ENCODE peak calls at places on chromosome 11, in six cellular contexts. A is astrocyte, W is right atrium auricular region, J is HCT116, Q is heart right ventricle, G is DND-41. I is an unnamed sample.

GRCh38 chr11:134124660-134125451 is 56.0 kb downstream of the JAM3 start:
- DNase-seq in J (no peak), Q (peak), W (peak), G (no peak), A (peak), I (no peak)

GRCh38 chr11:113690619-113691569 is 15.2 kb downstream of the TMPRSS5 start:
- DNase-seq in Q (no peak), J (peak), W (no peak), A (peak), G (peak), I (no peak)

GRCh38 chr11:119369035-119369925 is 12.2 kb downstream of the USP2 start:
- DNase-seq in G (no peak), A (no peak), J (no peak), Q (no peak), W (no peak), I (no peak)

GRCh38 chr11:83815736-83816135 is 529.6 kb upstream of the CCDC90B start:
- DNase-seq in Q (no peak), W (no peak), A (peak), J (no peak), G (no peak), I (no peak)

GRCh38 chr11:14687943-14688627 is 44.5 kb downstream of the PDE3B start:
- DNase-seq in A (no peak), J (no peak), W (no peak), G (no peak), Q (no peak), I (no peak)

GRCh38 chr11:70297341-70297740 is 26.9 kb downstream of the PPFIA1 start:
- DNase-seq in J (no peak), Q (no peak), W (no peak), G (no peak), A (peak), I (no peak)

GRCh38 chr11:36218283-36218921 is 70.8 kb downstream of the COMMD9 start:
- DNase-seq in G (no peak), Q (no peak), J (no peak), A (no peak), W (no peak), I (no peak)

GRCh38 chr11:456533-456932 is 6.5 kb downstream of the PTDSS2 start:
- DNase-seq in G (no peak), Q (no peak), J (no peak), A (no peak), W (no peak), I (no peak)

GRCh38 chr11:117020873-117021564 is 77.2 kb downstream of the SIK3 start:
- DNase-seq in A (no peak), W (no peak), J (no peak), Q (no peak), G (no peak), I (no peak)

GRCh38 chr11:73393479-73394415 is 17.5 kb downstream of the RELT start:
- DNase-seq in Q (peak), W (peak), A (peak), J (peak), G (peak), I (no peak)

GRCh38 chr11:58640386-58641023 is 18.0 kb downstream of the CNTF start:
- DNase-seq in G (peak), A (no peak), J (no peak), Q (no peak), W (no peak), I (no peak)

GRCh38 chr11:1546536-1547466 is 25.3 kb downstream of the DUSP8 start:
- DNase-seq in A (no peak), G (no peak), W (no peak), J (no peak), Q (peak), I (no peak)

GRCh38 chr11:64456509-64457320 is 97.8 kb downstream of the RPS6KA4 start:
- DNase-seq in Q (no peak), G (no peak), J (no peak), A (no peak), W (no peak), I (peak)

GRCh38 chr11:68889948-68890446 is 13.6 kb downstream of the MRPL21 start:
- DNase-seq in A (peak), Q (peak), W (peak), J (no peak), G (peak), I (peak)

GRCh38 chr11:64000026-64000739 is 13.9 kb downstream of the OTUB1 start:
- DNase-seq in W (peak), J (no peak), G (no peak), Q (peak), A (no peak), I (no peak)

GRCh38 chr11:11243790-11244469 is 109.1 kb downstream of the CSNK2A3 start:
- DNase-seq in G (peak), J (no peak), W (peak), Q (peak), A (no peak), I (no peak)

GRCh38 chr11:104653011-104653806 is 245.1 kb downstream of the CASP12 start:
- DNase-seq in G (peak), W (no peak), Q (no peak), A (peak), J (no peak), I (no peak)

GRCh38 chr11:106391771-106392412 is 314.4 kb downstream of the AASDHPPT start:
- DNase-seq in W (no peak), J (no peak), A (peak), G (no peak), Q (no peak), I (no peak)

GRCh38 chr11:77633856-77634425 is 3.7 kb downstream of the CLNS1A start:
- DNase-seq in G (no peak), W (no peak), J (no peak), A (no peak), Q (no peak), I (no peak)

GRCh38 chr11:10488581-10489443 is 33.7 kb downstream of the AMPD3 start:
- DNase-seq in G (no peak), A (no peak), Q (no peak), J (no peak), W (peak), I (peak)

GRCh38 chr11:13335319-13335718 is 57.7 kb downstream of the BMAL1 start:
- DNase-seq in A (peak), Q (peak), J (no peak), W (peak), G (peak), I (no peak)

GRCh38 chr11:37830532-37830931 is 1232.5 kb upstream of the RAG2 start:
- DNase-seq in Q (no peak), G (no peak), J (no peak), W (no peak), A (no peak), I (no peak)

GRCh38 chr11:122663764-122664163 is 8.2 kb downstream of the UBASH3B start:
- DNase-seq in A (no peak), W (no peak), Q (no peak), G (peak), J (no peak), I (no peak)

GRCh38 chr11:29842061-29842460 is 174.8 kb downstream of the KCNA4 start:
- DNase-seq in G (no peak), Q (no peak), J (no peak), W (no peak), A (no peak), I (no peak)

GRCh38 chr11:29844701-29845379 is 172.0 kb downstream of the KCNA4 start:
- DNase-seq in A (no peak), W (no peak), J (no peak), G (no peak), Q (no peak), I (no peak)
- TF ChIP-seq CTCF in A (no peak), W (no peak), J (no peak), G (no peak), Q (peak), I (no peak)

GRCh38 chr11:46308632-46309419 is 31.4 kb downstream of the CREB3L1 start:
- DNase-seq in W (peak), G (peak), A (no peak), J (peak), Q (peak), I (no peak)
- H3K27ac ChIP-seq in W (no peak), G (peak), A (no peak), J (no peak), Q (no peak), I (no peak)

GRCh38 chr11:45102810-45103621 is 43.4 kb upstream of the PRDM11 start:
- DNase-seq in Q (peak), G (peak), W (peak), J (peak), A (peak), I (peak)

GRCh38 chr11:45097721-45098493 is 48.5 kb upstream of the PRDM11 start:
- DNase-seq in A (peak), W (peak), J (no peak), Q (peak), G (peak), I (no peak)

GRCh38 chr11:45102361-45102809 is 44.1 kb upstream of the PRDM11 start:
- DNase-seq in G (no peak), J (no peak), Q (no peak), W (no peak), A (no peak), I (no peak)

GRCh38 chr11:45098929-45099328 is 47.5 kb upstream of the PRDM11 start:
- DNase-seq in Q (no peak), W (peak), A (no peak), G (no peak), J (no peak), I (no peak)

GRCh38 chr11:45100338-45100737 is 46.1 kb upstream of the PRDM11 start:
- DNase-seq in J (no peak), G (peak), Q (no peak), A (peak), W (no peak), I (no peak)
- H3K4me3 ChIP-seq in J (no peak), G (no peak), Q (no peak), A (no peak), W (no peak), I (no peak)

GRCh38 chr11:17405232-17406005 is 17.0 kb upstream of the KCNJ11 start:
- DNase-seq in Q (peak), J (peak), W (peak), A (no peak), G (no peak), I (peak)
- TF ChIP-seq CTCF in Q (no peak), J (peak), W (no peak), A (no peak), G (no peak), I (no peak)

GRCh38 chr11:128447233-128447632 is 140.1 kb downstream of the ETS1 start:
- DNase-seq in A (no peak), Q (no peak), J (no peak), W (no peak), G (no peak), I (no peak)
- H3K27ac ChIP-seq in A (no peak), Q (no peak), J (no peak), W (no peak), G (no peak), I (peak)

GRCh38 chr11:65506316-65506769 is 7.5 kb downstream of the MALAT1 start:
- DNase-seq in A (no peak), G (no peak), J (no peak), W (no peak), Q (no peak), I (no peak)
- H3K4me3 ChIP-seq in A (peak), G (peak), J (no peak), W (peak), Q (peak), I (peak)

DNA sequence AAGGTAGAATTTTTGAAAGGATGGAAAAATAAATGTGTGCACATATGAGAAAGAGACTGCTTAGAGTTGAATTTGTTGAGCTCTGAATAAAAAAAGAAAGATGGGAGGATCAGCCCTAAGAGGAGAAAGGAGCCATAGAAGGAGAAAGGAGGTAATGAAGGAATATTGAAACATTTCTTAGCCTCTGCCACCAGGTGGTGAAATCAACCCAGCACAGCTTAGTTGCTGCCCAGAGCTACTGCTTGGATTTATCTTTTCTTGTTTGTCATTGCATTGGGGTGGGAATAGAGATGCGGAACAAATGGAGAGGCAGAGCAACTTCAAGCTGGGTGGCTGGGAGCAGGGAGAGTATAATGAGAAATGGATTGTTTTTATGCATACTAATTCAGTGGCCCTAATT is 80.4 kb downstream of the SERGEF start:
- DNase-seq in J (no peak), A (no peak), G (no peak), Q (no peak), W (no peak), I (no peak)
- TF ChIP-seq CTCF in J (peak), A (no peak), G (peak), Q (no peak), W (no peak), I (no peak)

GRCh38 chr11:7571640-7572000 is 57.8 kb downstream of the PPFIBP2 start:
- DNase-seq in W (peak), A (peak), J (peak), G (peak), Q (peak), I (no peak)
- H3K27ac ChIP-seq in W (peak), A (no peak), J (no peak), G (no peak), Q (no peak), I (peak)

GRCh38 chr11:75893202-75893601 is 78.2 kb downstream of the UVRAG start:
- DNase-seq in J (no peak), W (no peak), A (no peak), G (no peak), Q (no peak), I (no peak)
- H3K4me3 ChIP-seq in J (no peak), W (no peak), A (no peak), G (no peak), Q (no peak), I (no peak)

GRCh38 chr11:120914021-120914420 is 109.9 kb upstream of the TBCEL start:
- DNase-seq in J (no peak), W (no peak), Q (no peak), A (no peak), G (no peak), I (no peak)

GRCh38 chr11:120912915-120913314 is 111.0 kb upstream of the TBCEL start:
- DNase-seq in W (no peak), A (no peak), J (no peak), G (no peak), Q (no peak), I (no peak)

GRCh38 chr11:120909676-120910215 is 114.2 kb upstream of the TBCEL start:
- DNase-seq in J (no peak), G (no peak), Q (no peak), W (no peak), A (no peak), I (no peak)

GRCh38 chr11:120911943-120912342 is 112.0 kb upstream of the TBCEL start:
- DNase-seq in A (no peak), J (no peak), G (no peak), Q (no peak), W (no peak), I (no peak)

DNA sequence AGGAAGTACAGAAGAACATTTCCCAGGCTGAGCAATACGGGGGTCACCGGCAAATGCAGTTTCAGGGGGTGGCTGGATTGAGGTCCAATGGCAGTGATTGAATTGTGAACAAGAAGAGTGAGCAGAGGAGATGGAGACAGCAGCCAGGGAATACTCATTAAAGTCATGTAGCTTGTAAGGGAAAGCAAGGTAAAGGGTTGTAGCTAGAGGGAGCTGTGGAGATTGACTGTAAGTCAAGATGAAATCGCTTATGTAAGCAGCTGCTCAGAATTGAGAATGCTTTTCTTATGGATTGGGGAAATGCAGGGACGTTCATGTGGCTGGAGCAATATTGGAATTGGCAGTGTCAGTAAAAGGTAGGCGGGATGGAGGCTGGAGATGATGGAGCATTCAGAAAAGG is 111.4 kb upstream of the TBCEL start:
- DNase-seq in G (no peak), J (peak), A (peak), W (no peak), Q (no peak), I (no peak)
- TF ChIP-seq CTCF in G (peak), J (peak), A (peak), W (no peak), Q (no peak), I (no peak)